ENCODE peak calls at places on chromosomes 16 and 17, in four cellular contexts. N is hepatocyte, W is K562, H is H9. S is an unnamed sample.

GRCh38 chr16:17696696-17697095 is 225.9 kb upstream of the XYLT1 start:
- DNase-seq in N (no peak), W (no peak), H (no peak), S (no peak)

GRCh38 chr17:16269658-16270057 is 52.6 kb downstream of the PIGL start:
- DNase-seq in N (no peak), W (no peak), H (no peak), S (no peak)

GRCh38 chr17:40415390-40415789 is 2.3 kb downstream of the TOP2A start:
- DNase-seq in N (peak; percentile 48), W (peak; percentile 42), H (no peak), S (no peak)

GRCh38 chr17:18141210-18141803 is 32.8 kb downstream of the MYO15A start:
- DNase-seq in N (peak; percentile 78), W (peak; percentile 63), H (no peak), S (no peak)

GRCh38 chr17:8117980-8118768 is at the start of gene ALOXE3:
- DNase-seq in N (peak; percentile 87), W (peak; percentile 41), H (peak; percentile 74), S (peak; percentile 69)

GRCh38 chr17:36127882-36128369 is 24.3 kb downstream of the CCL4 start:
- DNase-seq in N (no peak), W (no peak), H (no peak), S (no peak)

GRCh38 chr17:66637491-66637890 is 197.4 kb upstream of the CACNG5 start:
- DNase-seq in N (no peak), W (no peak), H (no peak), S (peak; percentile 52)

GRCh38 chr17:28345420-28346198 is 10.0 kb downstream of the TNFAIP1 start:
- DNase-seq in N (no peak), W (no peak), H (no peak), S (peak; percentile 65)

GRCh38 chr16:52825882-52826281 is 226.8 kb downstream of the CHD9NB start:
- DNase-seq in N (peak; percentile 21), W (no peak), H (no peak), S (no peak)

GRCh38 chr17:74513987-74514631 is 17.2 kb downstream of the CD300LB start:
- DNase-seq in N (peak; percentile 29), W (peak; percentile 15), H (peak; percentile 67), S (peak; percentile 11)

GRCh38 chr16:1976951-1977874 is 4.1 kb downstream of the NOXO1 start:
- DNase-seq in N (no peak), W (no peak), H (no peak), S (no peak)

GRCh38 chr17:39027440-39028035 is 60.3 kb upstream of the FBXO47 start:
- DNase-seq in N (peak; percentile 29), W (no peak), H (no peak), S (no peak)

GRCh38 chr17:3641717-3642486 is 5.3 kb downstream of the CTNS start:
- DNase-seq in N (no peak), W (peak; percentile 34), H (no peak), S (no peak)

GRCh38 chr17:14078027-14078426 is 8.7 kb downstream of the COX10 start:
- DNase-seq in N (no peak), W (no peak), H (no peak), S (no peak)

GRCh38 chr16:585351-585750 is 4.5 kb upstream of the RAB40C start:
- DNase-seq in N (no peak), W (no peak), H (peak; percentile 73), S (no peak)

GRCh38 chr17:78998311-78999055 is 11.1 kb downstream of the CANT1 start:
- DNase-seq in N (no peak), W (no peak), H (no peak), S (no peak)

GRCh38 chr16:77555781-77556180 is 120.9 kb upstream of the ADAMTS18 start:
- DNase-seq in N (no peak), W (no peak), H (no peak), S (no peak)

GRCh38 chr16:57775661-57776469 is 26.4 kb downstream of the KIFC3 start:
- DNase-seq in N (peak; percentile 73), W (peak; percentile 23), H (peak; percentile 98), S (no peak)

GRCh38 chr17:29138991-29139682 is 41.1 kb downstream of the MYO18A start:
- DNase-seq in N (no peak), W (no peak), H (no peak), S (no peak)

GRCh38 chr17:44111777-44112176 is 11.7 kb downstream of the HDAC5 start:
- DNase-seq in N (no peak), W (no peak), H (no peak), S (no peak)

GRCh38 chr17:16215965-16216316 is 607 bp upstream of the NCOR1 start:
- DNase-seq in N (no peak), W (peak; percentile 69), H (peak; percentile 81), S (no peak)

GRCh38 chr17:32445075-32445427 is 741 bp downstream of the PSMD11 start:
- DNase-seq in N (peak; percentile 70), W (peak; percentile 71), H (peak; percentile 46), S (peak; percentile 48)

GRCh38 chr17:48240562-48241130 is 133.1 kb downstream of the SNX11 start:
- DNase-seq in N (no peak), W (peak; percentile 46), H (no peak), S (no peak)

GRCh38 chr16:4179020-4179419 is 62.8 kb upstream of the ADCY9 start:
- DNase-seq in N (peak; percentile 62), W (peak; percentile 48), H (no peak), S (peak; percentile 76)

GRCh38 chr17:56678249-56679144 is 85.0 kb downstream of the NOG start:
- DNase-seq in N (peak; percentile 41), W (no peak), H (peak; percentile 55), S (no peak)

GRCh38 chr16:470418-470817 is 45.0 kb downstream of the RAB11FIP3 start:
- DNase-seq in N (no peak), W (no peak), H (no peak), S (no peak)

GRCh38 chr17:59853168-59853918 is 39.4 kb downstream of the TUBD1 start:
- DNase-seq in N (peak; percentile 84), W (peak; percentile 70), H (peak; percentile 90), S (peak; percentile 92)

GRCh38 chr17:15944720-15945492 is at the start of gene ADORA2B:
- DNase-seq in N (peak; percentile 80), W (peak; percentile 74), H (peak; percentile 88), S (peak; percentile 84)

GRCh38 chr17:7294614-7295153 is at the start of gene YBX2:
- DNase-seq in N (peak; percentile 95), W (no peak), H (peak; percentile 100), S (peak; percentile 53)

GRCh38 chr16:47905771-47906170 is 250.0 kb downstream of the ABCC12 start:
- DNase-seq in N (no peak), W (no peak), H (no peak), S (no peak)

GRCh38 chr16:27253526-27253930 is 15.0 kb downstream of the NSMCE1 start:
- DNase-seq in N (no peak), W (peak; percentile 41), H (no peak), S (no peak)

GRCh38 chr16:70741779-70742125 is 55.9 kb upstream of the MTSS2 start:
- DNase-seq in N (no peak), W (no peak), H (no peak), S (no peak)

GRCh38 chr17:77793888-77794235 is 164.6 kb upstream of the TNRC6C start:
- DNase-seq in N (no peak), W (no peak), H (no peak), S (no peak)

GRCh38 chr17:44906010-44906646 is 6.9 kb upstream of the EFTUD2 start:
- DNase-seq in N (no peak), W (peak; percentile 75), H (peak; percentile 37), S (peak; percentile 75)

GRCh38 chr16:62225675-62226074 is 189.4 kb upstream of the CDH8 start:
- DNase-seq in N (peak; percentile 87), W (peak; percentile 74), H (peak; percentile 91), S (peak; percentile 71)
- TF ChIP-seq CTCF in N (peak; percentile 54), W (peak; percentile 29), H (peak; percentile 85), S (peak; percentile 68)

GRCh38 chr16:79598341-79599181 is 2.0 kb downstream of the MAF start:
- DNase-seq in N (peak; percentile 68), W (no peak), H (peak; percentile 76), S (no peak)
- H3K27ac ChIP-seq in N (peak overlapping the region; percentile 85), W (no peak overlapping the region), H (no peak overlapping the region), S (no peak overlapping the region)

GRCh38 chr17:49645654-49646053 is 32.2 kb downstream of the SPOP start:
- DNase-seq in N (no peak), W (no peak), H (no peak), S (no peak)
- H3K79me2 ChIP-seq in N (peaks cover 80% of the 10 kb centered on the region), W (peaks cover 42% of the 10 kb centered on the region), H (no peaks in the 10 kb centered on the region), S (peaks cover 31% of the 10 kb centered on the region)

DNA sequence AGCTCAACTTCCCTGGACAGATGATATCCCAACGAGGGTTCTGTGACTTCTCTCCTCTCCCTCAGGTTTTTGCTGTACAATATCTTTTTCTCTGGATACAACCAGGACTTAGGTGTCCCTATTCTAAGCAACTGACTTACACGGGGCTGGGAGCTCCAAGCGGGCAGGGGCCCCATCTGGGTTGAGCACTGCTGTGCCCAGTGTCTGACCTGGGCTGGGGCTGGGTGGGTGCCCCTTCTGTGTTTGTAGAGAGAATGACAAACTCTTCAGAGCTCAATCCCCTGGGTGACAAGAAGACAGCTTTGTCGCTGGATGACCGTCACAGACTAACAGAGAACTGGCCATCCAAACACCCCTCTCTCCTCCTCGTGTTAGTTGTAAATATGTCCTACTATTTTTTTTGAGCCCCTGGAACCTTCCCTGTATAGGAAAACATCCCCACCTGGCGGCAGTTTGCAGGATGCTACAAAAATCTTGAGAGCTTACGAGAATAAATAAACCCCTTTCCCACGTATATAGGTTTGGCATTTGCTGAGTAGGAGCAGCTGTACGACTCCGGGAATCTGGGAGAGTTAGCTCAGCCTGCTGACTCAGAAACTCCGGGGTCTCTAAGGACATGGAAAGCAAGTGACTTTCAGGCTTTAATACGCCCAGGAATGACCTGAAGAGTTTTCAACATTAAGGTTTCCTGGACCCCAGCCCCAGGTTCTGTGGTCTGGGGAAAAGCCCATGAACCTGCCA is 23.7 kb upstream of the RCVRN start:
- DNase-seq in N (peak; percentile 89), W (peak; percentile 28), H (peak; percentile 80), S (peak; percentile 74)
- TF ChIP-seq CTCF in N (peak; percentile 77), W (peak; percentile 16), H (peak; percentile 71), S (peak; percentile 74)

GRCh38 chr17:81515530-81516041 is 3.0 kb upstream of the ACTG1 start:
- DNase-seq in N (no peak), W (no peak), H (no peak), S (no peak)

GRCh38 chr17:81517339-81518112 is 4.9 kb upstream of the ACTG1 start:
- DNase-seq in N (no peak), W (no peak), H (peak; percentile 70), S (no peak)

GRCh38 chr17:81514735-81515529 is 2.3 kb upstream of the ACTG1 start:
- DNase-seq in N (peak; percentile 93), W (peak; percentile 51), H (peak; percentile 85), S (peak; percentile 93)

GRCh38 chr17:81517009-81517338 is 4.4 kb upstream of the ACTG1 start:
- DNase-seq in N (no peak), W (no peak), H (no peak), S (no peak)

GRCh38 chr17:81516439-81516838 is 3.8 kb upstream of the ACTG1 start:
- DNase-seq in N (no peak), W (no peak), H (peak; percentile 33), S (no peak)
- H3K27ac ChIP-seq in N (peak overlapping the region; percentile 100), W (no peak overlapping the region), H (no peak overlapping the region), S (no peak overlapping the region)

GRCh38 chr17:57985675-57985974 is 2.4 kb downstream of the VEZF1 start:
- DNase-seq in N (no peak), W (no peak), H (no peak), S (no peak)
- H3K79me2 ChIP-seq in N (peaks cover 70% of the 10 kb centered on the region), W (peaks cover 59% of the 10 kb centered on the region), H (peaks cover 19% of the 10 kb centered on the region), S (peaks cover 70% of the 10 kb centered on the region)